ENCODE peak calls at places on chromosomes 16 and 17, in seven cellular contexts. Y is CD8-positive, alpha-beta memory T cell; A is BJ; L is fibroblast of the aortic adventitia; S is SJCRH30; B is CD8-positive, alpha-beta T cell; R is mucosa of descending colon. O is an unnamed sample.

GRCh38 chr17:58641937-58642336 is 49.9 kb downstream of the TEX14 start:
- DNase-seq in S (peak; percentile 11), R (no peak), A (no peak), L (no peak), B (no peak), Y (no peak), O (no peak)

GRCh38 chr17:72677108-72677507 is 415.4 kb downstream of the SLC39A11 start:
- DNase-seq in S (no peak), A (no peak), B (no peak), L (no peak), Y (no peak), R (no peak), O (no peak)

GRCh38 chr16:83473109-83473508 is 334.7 kb upstream of the HSBP1 start:
- DNase-seq in R (no peak), L (peak; percentile 42), A (no peak), Y (no peak), B (no peak), S (no peak), O (no peak)

GRCh38 chr16:50653633-50654524 is 27.2 kb downstream of the SNX20 start:
- DNase-seq in R (no peak), A (no peak), L (no peak), S (no peak), B (no peak), Y (no peak), O (no peak)

GRCh38 chr16:50932348-50932916 is 190.5 kb downstream of the CYLD start:
- DNase-seq in S (no peak), R (no peak), L (no peak), Y (no peak), B (no peak), A (no peak), O (no peak)

GRCh38 chr16:85396879-85397871 is 215.9 kb upstream of the GSE1 start:
- DNase-seq in A (no peak), S (no peak), L (no peak), B (no peak), R (peak; percentile 55), Y (no peak), O (no peak)

GRCh38 chr17:29835438-29836351 is 94.3 kb downstream of the SSH2 start:
- DNase-seq in L (peak; percentile 70), S (no peak), Y (no peak), A (no peak), R (no peak), B (no peak), O (no peak)

GRCh38 chr16:58264961-58265479 is 29.8 kb downstream of the PRSS54 start:
- DNase-seq in S (peak; percentile 24), A (peak; percentile 54), L (peak; percentile 70), R (no peak), B (no peak), Y (no peak), O (no peak)

GRCh38 chr17:28188841-28189263 is 130.1 kb upstream of the TMEM97 start:
- DNase-seq in A (no peak), R (no peak), S (no peak), Y (no peak), B (no peak), L (no peak), O (no peak)

GRCh38 chr16:77574867-77575619 is 140.2 kb upstream of the ADAMTS18 start:
- DNase-seq in L (peak; percentile 66), S (no peak), R (no peak), B (no peak), A (no peak), Y (no peak), O (no peak)

GRCh38 chr16:87388818-87389134 is 3.4 kb upstream of the MAP1LC3B start:
- DNase-seq in Y (no peak), S (no peak), B (no peak), R (no peak), L (no peak), A (no peak), O (no peak)

GRCh38 chr16:72012607-72013006 is 4.1 kb downstream of the DHODH start:
- DNase-seq in S (no peak), R (no peak), B (no peak), L (no peak), A (no peak), Y (no peak), O (no peak)

GRCh38 chr17:30278032-30278431 is 13.7 kb downstream of the BLMH start:
- DNase-seq in R (no peak), A (no peak), S (peak; percentile 53), Y (no peak), L (peak; percentile 86), B (peak; percentile 22), O (no peak)

GRCh38 chr16:10589106-10589505 is 8.7 kb upstream of the EMP2 start:
- DNase-seq in L (no peak), S (no peak), B (no peak), Y (no peak), A (no peak), R (no peak), O (no peak)

GRCh38 chr17:4134756-4135155 is 8.1 kb downstream of the ZZEF1 start:
- DNase-seq in B (no peak), S (no peak), A (no peak), L (no peak), Y (no peak), R (no peak), O (no peak)

GRCh38 chr16:88548131-88548874 is 21.9 kb upstream of the ZC3H18 start:
- DNase-seq in R (no peak), S (no peak), A (no peak), Y (no peak), L (no peak), B (no peak), O (no peak)

GRCh38 chr16:1832831-1833454 is 5.9 kb downstream of the FAHD1 start:
- DNase-seq in Y (no peak), R (no peak), A (no peak), S (peak; percentile 68), L (no peak), B (no peak), O (no peak)

GRCh38 chr17:51155416-51155815 is 2.1 kb downstream of the NME1 start:
- DNase-seq in S (no peak), L (no peak), R (no peak), B (no peak), A (no peak), Y (no peak), O (no peak)

GRCh38 chr16:1485847-1486496 is 2.8 kb downstream of the PTX4 start:
- DNase-seq in R (peak; percentile 45), L (no peak), A (no peak), B (no peak), S (no peak), Y (no peak), O (no peak)

GRCh38 chr16:52561910-52562741 is 15.2 kb upstream of the TOX3 start:
- DNase-seq in L (no peak), B (no peak), R (peak; percentile 62), S (no peak), A (no peak), Y (no peak), O (no peak)

GRCh38 chr17:44005865-44006580 is 1.6 kb downstream of the NAGS start:
- DNase-seq in L (no peak), B (peak; percentile 42), A (no peak), S (no peak), R (peak; percentile 83), Y (peak; percentile 37), O (no peak)
- H3K4me3 ChIP-seq in L (peak overlapping the region; percentile 53), B (peak overlapping the region; percentile 50), A (peak overlapping the region; percentile 65), S (peak overlapping the region; percentile 72), R (peak overlapping the region; percentile 24), Y (peak overlapping the region; percentile 90), O (peak overlapping the region; percentile 76)

DNA sequence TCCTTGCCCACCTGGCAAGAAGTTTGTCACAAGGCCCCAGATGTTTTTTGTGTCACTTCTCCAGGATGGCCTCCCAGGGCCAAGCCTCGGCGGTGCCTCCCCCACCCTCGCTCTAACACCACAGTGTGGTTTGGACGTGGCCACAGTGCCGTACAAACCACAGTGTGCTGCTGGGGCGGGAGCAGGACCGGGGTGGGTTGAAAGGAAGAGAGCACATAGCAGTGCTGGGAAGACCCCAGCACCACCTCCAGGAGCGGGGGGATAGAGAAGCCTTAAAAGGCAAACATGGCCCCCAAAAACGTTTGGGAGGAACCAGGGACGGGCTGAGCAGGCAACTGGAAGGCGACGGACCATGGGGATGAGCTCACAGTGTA is 5.0 kb upstream of the BCL6B start:
- DNase-seq in R (no peak), S (no peak), Y (no peak), A (no peak), B (no peak), L (no peak), O (no peak)
- H3K4me3 ChIP-seq in R (no peak overlapping the region), S (no peak overlapping the region), Y (no peak overlapping the region), A (no peak overlapping the region), B (no peak overlapping the region), L (no peak overlapping the region), O (no peak overlapping the region)

GRCh38 chr16:68280160-68280559 is 15.8 kb downstream of the SLC7A6 start:
- DNase-seq in R (no peak), Y (no peak), B (no peak), S (no peak), A (no peak), L (no peak), O (no peak)
- H3K4me3 ChIP-seq in R (no peak overlapping the region), Y (no peak overlapping the region), B (no peak overlapping the region), S (no peak overlapping the region), A (no peak overlapping the region), L (no peak overlapping the region), O (no peak overlapping the region)

GRCh38 chr16:11698271-11698689 is 30.0 kb downstream of the SNN start:
- DNase-seq in A (no peak), L (no peak), R (no peak), Y (no peak), B (no peak), S (no peak), O (no peak)
- H3K4me3 ChIP-seq in A (no peak overlapping the region), L (no peak overlapping the region), R (no peak overlapping the region), Y (no peak overlapping the region), B (no peak overlapping the region), S (no peak overlapping the region), O (no peak overlapping the region)

DNA sequence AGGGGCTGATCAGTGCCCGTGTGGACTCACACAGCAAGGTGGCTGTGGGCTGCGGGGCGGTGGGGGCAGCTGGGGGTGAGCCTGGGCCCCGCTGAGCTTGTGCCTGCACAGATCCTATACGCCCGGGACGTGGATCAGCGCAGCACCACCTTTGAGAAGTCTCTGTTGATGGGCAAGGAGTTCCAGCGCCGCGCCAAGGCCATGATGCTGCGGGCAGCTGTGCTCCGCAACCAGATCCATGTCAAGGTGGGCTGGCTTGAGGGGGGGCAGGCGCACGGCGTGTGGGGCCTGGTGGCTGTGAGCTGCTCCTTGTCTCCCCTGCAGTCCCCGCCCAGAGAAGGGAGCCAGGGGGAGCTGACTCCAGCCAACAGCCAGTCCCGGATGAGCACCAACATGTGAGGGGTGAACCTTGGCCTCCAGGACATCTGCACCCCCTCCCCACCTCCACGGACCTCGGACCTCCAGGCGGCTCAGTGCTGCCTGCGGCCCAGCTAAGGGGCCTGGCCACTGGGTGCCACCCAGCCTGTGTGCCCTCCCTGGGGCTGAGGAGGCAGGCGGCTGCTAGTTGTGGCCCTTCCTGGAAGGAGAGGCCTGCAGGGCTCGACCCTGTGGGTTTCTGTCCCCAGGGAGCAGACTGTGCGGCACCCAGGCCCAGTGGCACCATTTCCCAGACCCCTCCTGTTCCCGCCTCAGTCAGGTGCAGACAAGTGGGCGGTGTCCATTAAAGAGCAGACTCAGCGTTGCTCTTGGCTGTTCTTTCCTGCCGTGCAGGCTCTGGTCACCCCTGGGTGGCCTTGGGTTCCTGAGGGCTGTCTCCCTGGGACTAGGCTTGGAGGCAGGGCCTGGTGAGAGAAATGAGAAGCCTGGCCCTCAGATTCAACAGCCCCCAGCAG is 5.3 kb downstream of the GPS1 start:
- DNase-seq in S (no peak), Y (no peak), R (peak; percentile 48), L (no peak), A (no peak), B (peak; percentile 21), O (no peak)
- H3K4me3 ChIP-seq in S (no peak overlapping the region), Y (no peak overlapping the region), R (no peak overlapping the region), L (no peak overlapping the region), A (no peak overlapping the region), B (no peak overlapping the region), O (no peak overlapping the region)

GRCh38 chr17:42121066-42121769 is at the start of gene KAT2A:
- DNase-seq in R (peak; percentile 89), L (peak; percentile 75), Y (peak; percentile 70), A (no peak), B (peak; percentile 75), S (peak; percentile 92), O (peak; percentile 73)
- H3K4me3 ChIP-seq in R (peak within 1 kb of the TSS; percentile 50), L (peak within 1 kb of the TSS; percentile 66), Y (peak within 1 kb of the TSS; percentile 26), A (peak within 1 kb of the TSS; percentile 69), B (peak within 1 kb of the TSS; percentile 65), S (peak within 1 kb of the TSS; percentile 61), O (peak within 1 kb of the TSS; percentile 59)

O was measured in Jurkat, Clone E6-1.